ENCODE peak calls at places on chromosomes 7 and 10, in six cellular contexts. One of them, this sample, is unnamed.

GRCh38 chr10:127122831-127123230 is 73.6 kb downstream of the INSYN2A start:
- DNase-seq in transverse colon: no peak
- DNase-seq in sigmoid colon: no peak
- DNase-seq in spleen: no peak
- DNase-seq in GM12891: no peak
- DNase-seq in GM12892: no peak
- DNase-seq in this sample: no peak

GRCh38 chr10:133444342-133445267 is 9.1 kb upstream of the SCART1 start:
- DNase-seq in transverse colon: no peak
- DNase-seq in sigmoid colon: peak
- DNase-seq in spleen: no peak
- DNase-seq in GM12891: peak
- DNase-seq in GM12892: no peak
- DNase-seq in this sample: no peak

GRCh38 chr10:107614939-107615665 is 450.6 kb upstream of the SORCS1 start:
- DNase-seq in transverse colon: no peak
- DNase-seq in sigmoid colon: no peak
- DNase-seq in spleen: no peak
- DNase-seq in GM12891: no peak
- DNase-seq in GM12892: no peak
- DNase-seq in this sample: no peak

GRCh38 chr10:85491652-85492051 is 874.9 kb downstream of the GRID1 start:
- DNase-seq in transverse colon: no peak
- DNase-seq in sigmoid colon: no peak
- DNase-seq in spleen: no peak
- DNase-seq in GM12891: no peak
- DNase-seq in GM12892: no peak
- DNase-seq in this sample: no peak

GRCh38 chr7:111374027-111374426 is 188.3 kb downstream of the IMMP2L start:
- DNase-seq in transverse colon: no peak
- DNase-seq in sigmoid colon: no peak
- DNase-seq in spleen: no peak
- DNase-seq in GM12891: no peak
- DNase-seq in GM12892: no peak
- DNase-seq in this sample: no peak

GRCh38 chr7:31003721-31004120 is 40.0 kb downstream of the GHRHR start:
- DNase-seq in transverse colon: no peak
- DNase-seq in sigmoid colon: no peak
- DNase-seq in spleen: peak
- DNase-seq in GM12891: no peak
- DNase-seq in GM12892: no peak
- DNase-seq in this sample: no peak

GRCh38 chr7:54833021-54833467 is 74.0 kb upstream of the SEC61G start:
- DNase-seq in transverse colon: no peak
- DNase-seq in sigmoid colon: no peak
- DNase-seq in spleen: no peak
- DNase-seq in GM12891: no peak
- DNase-seq in GM12892: no peak
- DNase-seq in this sample: no peak

GRCh38 chr10:3568983-3569382 is 216.0 kb downstream of the KLF6 start:
- DNase-seq in transverse colon: no peak
- DNase-seq in sigmoid colon: no peak
- DNase-seq in spleen: no peak
- DNase-seq in GM12891: no peak
- DNase-seq in GM12892: no peak
- DNase-seq in this sample: no peak

GRCh38 chr7:157079116-157079515 is 59.6 kb upstream of the UBE3C start:
- DNase-seq in transverse colon: no peak
- DNase-seq in sigmoid colon: peak
- DNase-seq in spleen: peak
- DNase-seq in GM12891: no peak
- DNase-seq in GM12892: no peak
- DNase-seq in this sample: peak

GRCh38 chr10:69406816-69407580 is 9.7 kb downstream of the TACR2 start:
- DNase-seq in transverse colon: no peak
- DNase-seq in sigmoid colon: no peak
- DNase-seq in spleen: peak
- DNase-seq in GM12891: no peak
- DNase-seq in GM12892: no peak
- DNase-seq in this sample: no peak

GRCh38 chr7:65462148-65462716 is 88.6 kb downstream of the ZNF92 start:
- DNase-seq in transverse colon: no peak
- DNase-seq in sigmoid colon: no peak
- DNase-seq in spleen: no peak
- DNase-seq in GM12891: no peak
- DNase-seq in GM12892: no peak
- DNase-seq in this sample: no peak
- TF ChIP-seq POLR2A in transverse colon: no peak
- TF ChIP-seq POLR2A in sigmoid colon: no peak
- TF ChIP-seq POLR2A in spleen: no peak
- TF ChIP-seq POLR2A in GM12891: no peak
- TF ChIP-seq POLR2A in GM12892: no peak
- TF ChIP-seq POLR2A in this sample: no peak

DNA sequence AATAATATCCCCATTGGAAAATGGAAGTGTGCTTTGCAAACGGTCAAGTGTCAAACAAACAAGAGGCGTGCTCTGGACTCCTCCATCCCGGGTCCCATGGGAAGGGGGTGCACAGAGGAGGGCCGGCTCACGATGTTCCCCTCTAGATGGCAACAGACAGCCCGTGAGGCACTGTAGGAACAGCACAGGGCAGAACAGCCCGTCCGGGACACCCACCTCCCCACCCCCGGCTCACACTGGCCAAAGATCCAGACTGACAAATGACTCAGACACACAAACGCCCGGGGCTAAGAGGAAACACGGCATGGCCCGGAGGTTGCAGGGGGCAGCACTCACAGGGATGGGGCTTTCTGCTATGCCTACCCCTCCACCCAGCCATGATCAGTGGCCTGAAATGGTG is 4.9 kb upstream of the ELN start:
- DNase-seq in transverse colon: no peak
- DNase-seq in sigmoid colon: peak
- DNase-seq in spleen: no peak
- DNase-seq in GM12891: no peak
- DNase-seq in GM12892: no peak
- DNase-seq in this sample: peak
- TF ChIP-seq POLR2AphosphoS5 in transverse colon: no peak
- TF ChIP-seq POLR2AphosphoS5 in sigmoid colon: peak
- TF ChIP-seq POLR2AphosphoS5 in spleen: peak
- TF ChIP-seq POLR2AphosphoS5 in GM12891: no peak
- TF ChIP-seq POLR2AphosphoS5 in GM12892: no peak
- TF ChIP-seq POLR2AphosphoS5 in this sample: no peak

DNA sequence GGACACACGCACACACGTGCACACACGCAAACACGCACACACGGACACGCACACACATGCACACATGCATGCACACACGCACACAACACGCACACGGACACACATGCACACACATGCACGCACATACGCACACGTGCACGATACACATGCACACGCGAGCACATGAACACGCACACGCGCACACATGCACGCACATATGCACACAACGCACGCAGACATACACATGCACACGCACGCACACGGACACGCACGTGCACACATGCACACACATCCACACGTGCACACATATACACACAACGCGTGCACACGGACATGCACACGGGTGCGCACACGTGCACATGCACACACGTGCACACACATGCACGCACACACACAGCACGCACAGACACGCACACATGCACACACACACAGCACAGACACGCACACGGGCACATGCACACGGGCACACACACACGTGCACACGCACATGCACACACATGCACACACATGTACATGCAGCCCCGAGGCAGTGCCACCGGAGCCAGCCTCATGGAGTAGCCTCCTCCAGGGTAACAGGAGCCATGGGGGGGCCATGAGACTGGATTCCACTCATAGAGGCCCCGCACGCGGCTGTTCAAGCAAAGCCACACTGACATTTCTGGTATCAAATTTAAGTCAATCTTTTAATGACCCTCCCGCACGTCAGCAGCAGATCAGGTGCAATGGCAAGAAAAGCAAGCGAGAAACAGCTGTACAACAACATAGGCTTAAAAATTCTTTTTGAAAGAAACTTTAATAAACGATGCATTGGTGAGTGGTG is 17.2 kb upstream of the GPER1 start:
- DNase-seq in transverse colon: no peak
- DNase-seq in sigmoid colon: no peak
- DNase-seq in spleen: no peak
- DNase-seq in GM12891: no peak
- DNase-seq in GM12892: no peak
- DNase-seq in this sample: no peak
- TF ChIP-seq POLR2A in transverse colon: no peak
- TF ChIP-seq POLR2A in sigmoid colon: no peak
- TF ChIP-seq POLR2A in spleen: no peak
- TF ChIP-seq POLR2A in GM12891: no peak
- TF ChIP-seq POLR2A in GM12892: no peak
- TF ChIP-seq POLR2A in this sample: no peak

DNA sequence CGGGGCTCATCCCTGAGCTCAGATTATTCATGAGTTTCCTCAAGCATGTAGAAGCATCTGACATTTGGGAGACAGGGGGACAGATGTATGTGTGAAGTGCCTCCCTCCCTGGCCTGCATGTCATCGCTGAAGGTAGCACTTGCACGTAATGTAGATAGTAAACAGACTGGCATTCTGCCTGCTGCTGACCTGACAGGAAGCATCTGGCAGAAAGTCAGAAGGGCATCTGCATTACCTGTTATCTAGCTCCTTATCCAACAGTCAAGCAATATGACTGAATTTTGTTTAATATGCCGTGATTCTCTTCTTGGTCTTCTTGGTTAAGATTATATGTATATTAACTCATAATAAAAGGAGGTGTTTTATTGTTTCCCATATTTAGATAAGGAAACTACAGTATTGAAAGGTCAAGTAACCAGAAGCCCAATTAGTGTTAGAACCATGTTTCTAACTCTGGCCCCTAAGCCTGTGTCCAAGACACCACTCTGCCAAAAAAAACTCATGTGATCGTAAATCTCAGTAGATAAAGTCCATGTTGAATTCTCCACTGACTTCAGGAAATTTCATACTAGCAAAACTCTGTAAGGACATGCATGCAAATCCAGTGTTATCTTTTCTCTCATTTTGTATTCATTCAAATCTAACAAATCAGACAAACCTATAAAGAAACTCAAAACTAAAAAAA is 918.1 kb upstream of the MBL2 start:
- DNase-seq in transverse colon: no peak
- DNase-seq in sigmoid colon: no peak
- DNase-seq in spleen: no peak
- DNase-seq in GM12891: no peak
- DNase-seq in GM12892: no peak
- DNase-seq in this sample: no peak
- TF ChIP-seq POLR2AphosphoS5 in transverse colon: no peak
- TF ChIP-seq POLR2AphosphoS5 in sigmoid colon: no peak
- TF ChIP-seq POLR2AphosphoS5 in spleen: no peak
- TF ChIP-seq POLR2AphosphoS5 in GM12891: no peak
- TF ChIP-seq POLR2AphosphoS5 in GM12892: no peak
- TF ChIP-seq POLR2AphosphoS5 in this sample: no peak

DNA sequence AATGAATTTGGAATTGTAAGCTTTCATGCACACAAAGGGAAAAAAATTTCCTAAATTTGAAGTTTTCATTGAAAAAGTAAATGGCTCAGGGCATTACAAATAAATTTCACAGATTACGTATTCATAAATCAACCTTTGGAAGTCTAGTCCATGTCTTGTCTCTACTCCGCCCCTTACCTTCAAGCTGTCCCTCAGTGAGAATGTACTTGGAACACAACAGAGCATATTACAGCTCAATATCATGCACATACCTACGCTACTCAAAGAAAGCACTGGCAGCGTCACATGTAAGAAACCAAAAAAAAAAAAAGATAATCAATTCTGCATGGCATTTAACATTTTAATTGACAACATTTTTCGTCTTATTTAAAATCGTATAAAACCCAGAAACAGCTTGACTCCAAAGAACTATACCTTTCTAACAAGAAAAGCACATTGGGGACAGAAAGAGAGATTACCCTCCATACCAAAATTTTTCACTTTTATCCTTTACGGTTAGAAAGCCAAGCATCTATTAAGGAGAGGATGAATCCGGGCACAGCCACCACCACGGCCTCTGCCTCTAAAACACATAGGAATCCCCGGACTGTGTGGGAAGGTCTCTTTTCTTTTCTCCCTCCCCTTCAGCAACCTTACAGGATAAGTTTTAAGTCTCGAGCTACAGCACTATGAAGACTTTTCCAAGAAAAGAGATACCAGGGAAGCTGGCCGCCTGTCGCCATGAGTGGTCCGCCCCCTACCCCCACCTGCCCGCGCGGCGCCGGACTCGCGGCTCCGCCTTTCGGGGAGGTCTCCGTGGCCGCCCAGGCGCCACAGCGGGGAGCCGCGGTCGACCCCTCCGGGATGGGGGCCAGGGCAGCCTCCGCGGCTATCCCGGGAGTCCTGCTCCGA is 1.1 kb downstream of the JMJD1C start:
- DNase-seq in transverse colon: no peak
- DNase-seq in sigmoid colon: no peak
- DNase-seq in spleen: no peak
- DNase-seq in GM12891: no peak
- DNase-seq in GM12892: no peak
- DNase-seq in this sample: no peak
- TF ChIP-seq POLR2A in transverse colon: no peak
- TF ChIP-seq POLR2A in sigmoid colon: no peak
- TF ChIP-seq POLR2A in spleen: no peak
- TF ChIP-seq POLR2A in GM12891: no peak
- TF ChIP-seq POLR2A in GM12892: no peak
- TF ChIP-seq POLR2A in this sample: no peak

GRCh38 chr10:91406322-91406721 is 3.8 kb upstream of the HECTD2 start:
- DNase-seq in transverse colon: no peak
- DNase-seq in sigmoid colon: no peak
- DNase-seq in spleen: no peak
- DNase-seq in GM12891: no peak
- DNase-seq in GM12892: no peak
- DNase-seq in this sample: no peak

GRCh38 chr10:91409869-91410637 is at the start of gene HECTD2:
- DNase-seq in transverse colon: peak
- DNase-seq in sigmoid colon: peak
- DNase-seq in spleen: peak
- DNase-seq in GM12891: peak
- DNase-seq in GM12892: peak
- DNase-seq in this sample: peak

GRCh38 chr10:91412688-91413087 is 2.5 kb downstream of the HECTD2 start:
- DNase-seq in transverse colon: no peak
- DNase-seq in sigmoid colon: no peak
- DNase-seq in spleen: no peak
- DNase-seq in GM12891: no peak
- DNase-seq in GM12892: no peak
- DNase-seq in this sample: no peak

GRCh38 chr10:91410638-91411367 is 659 bp downstream of the HECTD2 start:
- DNase-seq in transverse colon: no peak
- DNase-seq in sigmoid colon: no peak
- DNase-seq in spleen: no peak
- DNase-seq in GM12891: no peak
- DNase-seq in GM12892: no peak
- DNase-seq in this sample: peak

GRCh38 chr10:91409069-91409868 is 875 bp upstream of the HECTD2 start:
- DNase-seq in transverse colon: peak
- DNase-seq in sigmoid colon: peak
- DNase-seq in spleen: no peak
- DNase-seq in GM12891: peak
- DNase-seq in GM12892: peak
- DNase-seq in this sample: peak
- TF ChIP-seq POLR2AphosphoS5 in transverse colon: peak
- TF ChIP-seq POLR2AphosphoS5 in sigmoid colon: peak
- TF ChIP-seq POLR2AphosphoS5 in spleen: peak
- TF ChIP-seq POLR2AphosphoS5 in GM12891: no peak
- TF ChIP-seq POLR2AphosphoS5 in GM12892: no peak
- TF ChIP-seq POLR2AphosphoS5 in this sample: peak

This sample was measured in suprapubic skin.